ENCODE peak calls at places on chromosomes 4 and X, in nine cellular contexts. Q is astrocyte of the hippocampus, J is hepatocyte, Y is osteoblast, E is fibroblast of villous mesenchyme, S is GM10248, C is Right ventricle myocardium superior, K is fibroblast of lung, B is brain microvascular endothelial cell. U is an unnamed sample.

GRCh38 chr4:20538922-20539321 is 161.3 kb upstream of the PACRGL start:
- DNase-seq in Q (no peak), J (no peak), Y (no peak), E (no peak), S (no peak), C (no peak), K (no peak), B (no peak), U (no peak)

GRCh38 chr4:89712141-89712540 is 124.8 kb downstream of the SNCA start:
- DNase-seq in Q (peak), J (no peak), Y (peak), E (peak), S (no peak), C (no peak), K (peak), B (peak), U (no peak)

GRCh38 chr4:153238146-153238919 is 34.1 kb downstream of the TRIM2 start:
- DNase-seq in Q (no peak), J (no peak), Y (no peak), E (peak), S (no peak), C (no peak), K (no peak), B (no peak), U (no peak)

GRCh38 chr4:119656986-119657635 is 28.5 kb upstream of the PDE5A start:
- DNase-seq in Q (peak), J (peak), Y (peak), E (peak), S (no peak), C (no peak), K (peak), B (peak), U (no peak)

GRCh38 chr4:123168812-123169211 is 227.8 kb upstream of the SPRY1 start:
- DNase-seq in Q (peak), J (no peak), Y (no peak), E (no peak), S (no peak), C (no peak), K (peak), B (peak), U (no peak)

GRCh38 chrX:15977644-15978043 is 123.0 kb upstream of the AP1S2 start:
- DNase-seq in Q (no peak), J (no peak), Y (no peak), E (no peak), S (no peak), C (no peak), K (no peak), B (no peak), U (no peak)

GRCh38 chr4:36392049-36392448 is 110.6 kb downstream of the DTHD1 start:
- DNase-seq in Q (no peak), J (peak), Y (no peak), E (no peak), S (no peak), C (no peak), K (peak), B (no peak), U (no peak)

GRCh38 chr4:3444351-3445110 is 2.8 kb downstream of the HGFAC start:
- DNase-seq in Q (no peak), J (no peak), Y (peak), E (no peak), S (no peak), C (peak), K (no peak), B (no peak), U (no peak)

GRCh38 chr4:86250616-86251015 is 109.2 kb downstream of the MAPK10 start:
- DNase-seq in Q (peak), J (no peak), Y (no peak), E (no peak), S (no peak), C (no peak), K (peak), B (no peak), U (no peak)

GRCh38 chr4:14928035-14928434 is 74.2 kb upstream of the CPEB2 start:
- DNase-seq in Q (no peak), J (no peak), Y (no peak), E (no peak), S (no peak), C (no peak), K (no peak), B (no peak), U (no peak)

GRCh38 chr4:38529189-38530115 is 134.5 kb upstream of the KLF3 start:
- DNase-seq in Q (no peak), J (no peak), Y (no peak), E (no peak), S (peak), C (peak), K (no peak), B (no peak), U (peak)

GRCh38 chr4:8516996-8517550 is 63.1 kb upstream of the GPR78 start:
- DNase-seq in Q (no peak), J (no peak), Y (peak), E (no peak), S (no peak), C (no peak), K (no peak), B (no peak), U (no peak)

GRCh38 chr4:24978291-24979072 is 52.3 kb downstream of the LGI2 start:
- DNase-seq in Q (no peak), J (no peak), Y (peak), E (no peak), S (no peak), C (no peak), K (no peak), B (no peak), U (peak)

GRCh38 chrX:150906694-150907093 is 8.2 kb upstream of the CD99L2 start:
- DNase-seq in Q (no peak), J (no peak), Y (no peak), E (no peak), S (no peak), C (no peak), K (no peak), B (no peak), U (no peak)

GRCh38 chr4:71290481-71290880 is 48.3 kb upstream of the SLC4A4 start:
- DNase-seq in Q (no peak), J (no peak), Y (peak), E (no peak), S (no peak), C (no peak), K (peak), B (no peak), U (no peak)

GRCh38 chrX:133792198-133792953 is 193.0 kb downstream of the GPC3 start:
- DNase-seq in Q (peak), J (peak), Y (peak), E (peak), S (peak), C (peak), K (peak), B (peak), U (no peak)

U was measured in GF-D8.